ENCODE peak calls at places on chromosomes 2 and 18, in six cellular contexts. D is IMR-90, K is mammary epithelial cell, I is fibroblast of lung, W is colonic mucosa, V is SK-N-SH. R is an unnamed sample.
A peak's percentile ranks its signal among the peaks of the same experiment; 100 is the strongest.

GRCh38 chr2:200713704-200714064 is 98.0 kb upstream of the BZW1 start:
- DNase-seq in V (no peak), W (no peak), I (no peak), D (no peak), K (no peak), R (peak; percentile 58)

GRCh38 chr2:75602724-75603342 is 42.1 kb upstream of the EVA1A start:
- DNase-seq in D (peak; percentile 88), V (no peak), W (no peak), K (peak; percentile 86), I (peak; percentile 92), R (no peak)

GRCh38 chr2:100703213-100703612 is 116.7 kb upstream of the NPAS2 start:
- DNase-seq in W (no peak), K (no peak), D (no peak), V (no peak), I (no peak), R (no peak)

GRCh38 chr2:238929242-238930081 is 81.6 kb downstream of the TWIST2 start:
- DNase-seq in K (no peak), W (peak; percentile 32), V (no peak), I (peak; percentile 67), D (peak; percentile 30), R (no peak)

GRCh38 chr2:157777425-157777824 is 98.7 kb downstream of the ACVR1 start:
- DNase-seq in W (peak; percentile 45), D (peak; percentile 69), K (peak; percentile 28), V (peak; percentile 39), I (peak; percentile 44), R (no peak)

GRCh38 chr18:56748698-56749268 is 97.6 kb downstream of the WDR7 start:
- DNase-seq in K (peak; percentile 4), V (peak; percentile 43), W (no peak), I (peak; percentile 27), D (peak; percentile 57), R (no peak)

GRCh38 chr2:61993422-61994024 is 88.0 kb downstream of the COMMD1 start:
- DNase-seq in V (peak; percentile 57), K (peak; percentile 44), W (peak; percentile 25), I (peak; percentile 41), D (peak; percentile 62), R (no peak)

GRCh38 chr2:236209535-236209934 is 41.3 kb upstream of the GBX2 start:
- DNase-seq in V (no peak), W (no peak), I (peak; percentile 9), K (no peak), D (no peak), R (no peak)

GRCh38 chr18:24934231-24934932 is 417.6 kb downstream of the ZNF521 start:
- DNase-seq in W (no peak), V (no peak), I (no peak), K (no peak), D (no peak), R (no peak)

GRCh38 chr2:203908344-203909185 is 28.0 kb upstream of the ICOS start:
- DNase-seq in K (no peak), D (no peak), V (no peak), I (no peak), W (no peak), R (no peak)

GRCh38 chr2:225781145-225781544 is 381.6 kb downstream of the NYAP2 start:
- DNase-seq in V (no peak), W (no peak), D (no peak), I (no peak), K (no peak), R (no peak)

GRCh38 chr2:85668009-85668856 is at the start of gene SFTPB:
- DNase-seq in W (no peak), D (peak; percentile 44), I (no peak), K (no peak), V (no peak), R (no peak)

GRCh38 chr2:222711315-222711940 is 40.0 kb downstream of the MOGAT1 start:
- DNase-seq in V (no peak), D (no peak), I (no peak), W (no peak), K (no peak), R (no peak)

GRCh38 chr2:222708274-222708710 is 36.8 kb downstream of the MOGAT1 start:
- DNase-seq in I (peak; percentile 59), K (peak; percentile 49), D (peak; percentile 74), W (peak; percentile 87), V (peak; percentile 62), R (peak; percentile 83)

GRCh38 chr2:222707689-222708273 is 36.3 kb downstream of the MOGAT1 start:
- DNase-seq in K (peak; percentile 68), W (no peak), I (peak; percentile 89), V (no peak), D (peak; percentile 87), R (no peak)

GRCh38 chr2:222707102-222707688 is 35.7 kb downstream of the MOGAT1 start:
- DNase-seq in D (no peak), K (no peak), W (no peak), I (no peak), V (no peak), R (no peak)

DNA sequence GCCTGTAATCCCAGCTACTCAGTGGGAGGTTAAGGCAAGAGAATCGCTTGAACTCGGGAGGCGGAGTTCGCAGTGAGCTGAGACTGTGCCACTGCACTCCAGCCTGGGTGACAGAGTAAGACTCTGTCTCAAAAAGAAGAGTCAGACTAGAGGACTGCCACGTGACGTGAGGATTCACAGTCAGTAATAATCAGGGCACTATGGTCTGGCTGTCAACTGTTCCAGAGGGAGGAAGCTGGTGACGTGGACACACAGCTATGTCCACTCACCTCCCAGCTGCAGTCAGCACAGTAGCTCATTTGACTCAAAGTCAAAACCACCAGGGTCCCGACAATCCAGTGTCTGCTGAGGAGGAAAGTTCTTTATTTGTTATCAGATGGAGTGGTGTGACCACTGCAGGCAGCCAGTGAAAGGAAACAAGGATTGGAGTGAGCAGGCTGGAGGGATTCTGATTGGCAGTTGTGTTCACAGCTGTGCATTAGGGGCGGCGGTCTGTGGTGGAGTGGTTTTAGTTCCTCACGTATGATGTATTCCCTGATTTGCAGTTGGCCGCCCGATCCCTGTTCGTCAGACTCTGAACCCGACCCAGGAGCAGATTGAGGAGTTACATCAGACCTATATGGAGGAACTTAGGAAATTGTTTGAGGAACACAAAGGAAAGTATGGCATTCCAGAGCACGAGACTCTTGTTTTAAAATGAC is 37.9 kb downstream of the MOGAT1 start:
- DNase-seq in V (no peak), W (peak; percentile 27), K (peak; percentile 41), D (peak; percentile 99), I (peak; percentile 100), R (peak; percentile 78)
- H3K9ac ChIP-seq in V (no peak overlapping the region), W (no peak overlapping the region), K (no peak overlapping the region), D (peak overlapping the region; percentile 32), I (peak overlapping the region; percentile 1), R (no peak overlapping the region)

DNA sequence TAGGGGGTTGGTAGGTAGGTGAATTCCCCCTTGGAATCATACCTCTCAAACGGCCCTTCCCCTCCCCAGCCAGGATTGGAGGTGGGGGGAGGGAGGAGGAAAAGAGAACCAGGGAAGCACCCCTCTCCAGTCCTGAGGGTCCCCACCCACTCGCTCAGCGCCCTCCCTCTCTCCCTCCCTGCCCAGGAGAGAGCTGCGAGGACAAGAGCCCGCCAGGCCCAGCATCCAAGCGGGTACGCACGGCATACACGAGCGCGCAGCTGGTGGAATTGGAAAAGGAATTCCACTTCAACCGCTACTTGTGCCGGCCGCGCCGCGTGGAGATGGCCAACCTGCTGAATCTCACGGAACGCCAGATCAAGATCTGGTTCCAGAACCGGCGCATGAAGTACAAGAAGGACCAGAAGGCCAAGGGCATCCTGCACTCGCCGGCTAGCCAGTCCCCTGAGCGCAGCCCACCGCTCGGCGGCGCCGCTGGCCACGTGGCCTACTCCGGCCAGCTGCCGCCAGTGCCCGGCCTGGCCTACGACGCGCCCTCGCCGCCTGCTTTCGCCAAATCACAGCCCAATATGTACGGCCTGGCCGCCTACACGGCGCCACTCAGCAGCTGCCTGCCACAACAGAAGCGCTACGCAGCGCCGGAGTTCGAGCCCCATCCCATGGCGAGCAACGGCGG is 14.4 kb downstream of the HOXD3 start:
- DNase-seq in V (no peak), I (peak; percentile 71), K (no peak), D (no peak), W (no peak), R (peak; percentile 73)
- TF ChIP-seq CTCF in V (no peak), I (no peak), K (no peak), D (no peak), W (no peak), R (no peak)

GRCh38 chr18:76212958-76213357 is 282.1 kb downstream of the ZNF516 start:
- DNase-seq in V (no peak), D (no peak), W (no peak), K (no peak), I (no peak), R (no peak)

GRCh38 chr18:76209597-76209996 is 285.4 kb downstream of the ZNF516 start:
- DNase-seq in I (peak; percentile 79), V (no peak), D (peak; percentile 67), W (no peak), K (peak; percentile 90), R (no peak)

GRCh38 chr18:76203552-76203951 is 291.5 kb downstream of the ZNF516 start:
- DNase-seq in V (no peak), I (peak; percentile 23), K (no peak), W (no peak), D (no peak), R (no peak)

GRCh38 chr18:76205906-76206305 is 289.1 kb downstream of the ZNF516 start:
- DNase-seq in D (no peak), K (no peak), W (no peak), I (no peak), V (no peak), R (no peak)

GRCh38 chr18:76208632-76209308 is 286.3 kb downstream of the ZNF516 start:
- DNase-seq in V (no peak), D (no peak), I (no peak), K (no peak), W (no peak), R (no peak)
- H3K9ac ChIP-seq in V (no peak overlapping the region), D (no peak overlapping the region), I (no peak overlapping the region), K (no peak overlapping the region), W (no peak overlapping the region), R (no peak overlapping the region)

GRCh38 chr18:37284260-37284659 is 281.3 kb downstream of the CELF4 start:
- DNase-seq in K (no peak), W (no peak), I (no peak), D (no peak), V (no peak), R (no peak)

GRCh38 chr18:37277753-37278152 is 287.8 kb downstream of the CELF4 start:
- DNase-seq in V (no peak), I (no peak), W (no peak), K (no peak), D (no peak), R (no peak)

GRCh38 chr18:37286801-37287200 is 278.8 kb downstream of the CELF4 start:
- DNase-seq in I (no peak), K (no peak), V (no peak), D (no peak), W (no peak), R (no peak)

GRCh38 chr18:37280701-37281100 is 284.9 kb downstream of the CELF4 start:
- DNase-seq in V (no peak), K (no peak), I (no peak), D (no peak), W (no peak), R (no peak)

DNA sequence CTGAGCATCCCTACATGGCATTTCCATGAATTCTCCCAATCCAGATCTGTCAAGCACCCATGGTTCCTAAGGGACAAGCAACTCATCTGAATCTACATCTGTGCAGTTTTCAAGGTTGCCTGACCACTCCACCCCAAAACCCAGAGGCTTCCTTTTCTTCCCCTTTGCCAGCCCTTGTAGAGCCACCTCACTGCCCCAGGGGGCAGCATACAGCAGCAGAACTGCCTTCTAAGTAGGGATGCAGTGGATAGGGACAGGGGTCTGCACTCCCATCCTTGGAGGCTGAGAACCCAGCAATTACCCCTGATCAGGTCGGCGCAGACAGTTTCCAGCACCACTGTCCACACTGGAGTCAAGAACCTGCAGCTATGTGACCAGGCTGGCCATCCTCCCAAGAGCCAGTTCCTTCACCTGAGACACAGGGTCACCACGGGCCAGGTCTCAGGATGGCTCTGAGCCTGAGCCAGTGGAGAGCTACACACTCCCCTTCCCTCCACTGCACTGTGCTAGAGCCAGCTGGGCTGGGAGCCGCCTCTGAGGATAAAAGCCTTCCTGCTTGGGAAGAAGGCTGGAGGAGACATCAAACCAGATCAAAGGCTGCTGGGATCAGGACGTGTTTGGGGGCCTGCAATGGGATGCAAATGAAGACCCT is 283.1 kb downstream of the CELF4 start:
- DNase-seq in V (peak; percentile 63), I (no peak), W (no peak), D (no peak), K (no peak), R (no peak)
- TF ChIP-seq CTCF in V (peak; percentile 56), I (no peak), W (no peak), D (peak; percentile 21), K (peak; percentile 32), R (peak; percentile 27)